ENCODE peak calls at places on chromosomes 11 and 22, in ten cellular contexts. I is Kasumi-1; M is NCI-H2081 treated with DMSO at 0.1 percent for 48 hours; E is fibroblast of lung; L is nucleus accumbens; G is activated effector memory CD4-positive, alpha-beta T cell treated with Interleukin-2 at 50 U/mL for 16 hours; U is memory B cell; A is ureter; P is hypothalamus; H is ELR. X is an unnamed sample.

GRCh38 chr11:72224587-72225410 is at the start of gene INPPL1:
- DNase-seq in I (no peak), M (no peak), E (peak), L (no peak), G (peak), U (no peak), A (peak), P (peak), H (peak), X (peak)

GRCh38 chr22:19495562-19496323 is 16.0 kb downstream of the CDC45 start:
- DNase-seq in I (peak), M (no peak), E (peak), L (no peak), G (no peak), U (no peak), A (no peak), P (no peak), H (peak), X (no peak)

GRCh38 chr11:134978388-134979088 is 566.5 kb upstream of the B3GAT1 start:
- DNase-seq in I (no peak), M (no peak), E (no peak), L (no peak), G (no peak), U (no peak), A (no peak), P (no peak), H (no peak), X (no peak)

GRCh38 chr11:55726715-55727324 is 46.4 kb upstream of the OR5D13 start:
- DNase-seq in I (no peak), M (no peak), E (no peak), L (no peak), G (no peak), U (no peak), A (no peak), P (no peak), H (no peak), X (no peak)

GRCh38 chr11:133506023-133506422 is 26.3 kb downstream of the OPCML start:
- DNase-seq in I (no peak), M (no peak), E (no peak), L (no peak), G (no peak), U (no peak), A (no peak), P (no peak), H (no peak), X (no peak)

GRCh38 chr22:47605441-47605840 is 843.0 kb downstream of the TBC1D22A start:
- DNase-seq in I (no peak), M (no peak), E (no peak), L (no peak), G (no peak), U (no peak), A (no peak), P (no peak), H (no peak), X (peak)

GRCh38 chr11:107683807-107684206 is 28.0 kb downstream of the SLN start:
- DNase-seq in I (no peak), M (no peak), E (no peak), L (no peak), G (no peak), U (no peak), A (no peak), P (no peak), H (peak), X (no peak)

GRCh38 chr11:17164361-17165246 is 43.2 kb downstream of the PIK3C2A start:
- DNase-seq in I (no peak), M (no peak), E (peak), L (no peak), G (no peak), U (no peak), A (no peak), P (no peak), H (peak), X (no peak)

GRCh38 chr22:26372890-26373289 is 56.2 kb upstream of the ASPHD2 start:
- DNase-seq in I (no peak), M (no peak), E (no peak), L (no peak), G (no peak), U (no peak), A (no peak), P (no peak), H (no peak), X (no peak)

GRCh38 chr11:110147965-110148709 is 54.9 kb downstream of the ZC3H12C start:
- DNase-seq in I (no peak), M (no peak), E (peak), L (no peak), G (no peak), U (no peak), A (no peak), P (no peak), H (peak), X (no peak)

GRCh38 chr11:93858376-93858775 is 8.0 kb upstream of the VSTM5 start:
- DNase-seq in I (no peak), M (no peak), E (no peak), L (no peak), G (no peak), U (no peak), A (no peak), P (no peak), H (no peak), X (no peak)

GRCh38 chr11:66891849-66892660 is 35.2 kb downstream of the LRFN4 start:
- DNase-seq in I (peak), M (no peak), E (peak), L (no peak), G (no peak), U (no peak), A (peak), P (no peak), H (peak), X (no peak)

X was measured in spleen.